ENCODE peak calls at places on chromosomes 3 and 15, in ten cellular contexts. S is SK-N-SH treated with all-trans-retinoic acid at 6 μM for 48 hours; K is psoas muscle; P is left cardiac atrium; U is upper lobe of right lung; Y is HCT116; N is activated T-cell treated with anti-CD3 and anti-CD28 coated beads, Interleukin-2, amount 50 U/mL, for 72 hours; F is mucosa of descending colon; G is T-cell; W is lower lobe of right lung. H is an unnamed sample.

GRCh38 chr3:47601310-47601709 is 22.6 kb upstream of the CSPG5 start:
- ATAC-seq in W (no peak), K (no peak), N (no peak), S (no peak), F (no peak), U (no peak), P (peak), G (no peak), Y (no peak), H (no peak)

GRCh38 chr15:76376029-76376428 is 39.5 kb downstream of the ISL2 start:
- ATAC-seq in F (no peak), K (no peak), P (no peak), G (no peak), S (no peak), Y (no peak), U (peak), W (peak), N (no peak), H (no peak)

GRCh38 chr3:188362405-188362831 is 208.5 kb downstream of the LPP start:
- ATAC-seq in N (peak), P (peak), W (no peak), G (no peak), S (peak), K (peak), U (peak), Y (peak), F (peak), H (peak)

GRCh38 chr15:41494922-41495735 is 1.5 kb downstream of the ITPKA start:
- ATAC-seq in P (no peak), G (no peak), F (peak), Y (no peak), U (no peak), S (no peak), K (no peak), W (peak), N (no peak), H (no peak)

GRCh38 chr3:187986514-187986934 is 167.4 kb upstream of the LPP start:
- ATAC-seq in K (peak), P (peak), U (peak), N (peak), Y (peak), S (peak), G (peak), W (peak), F (peak), H (peak)

GRCh38 chr15:69093614-69094013 is 66.8 kb upstream of the GLCE start:
- ATAC-seq in U (no peak), F (no peak), P (no peak), W (no peak), S (no peak), G (no peak), K (no peak), N (no peak), Y (no peak), H (no peak)

GRCh38 chr3:27325419-27325818 is 43.8 kb downstream of the NEK10 start:
- ATAC-seq in S (peak), N (no peak), P (no peak), W (no peak), G (no peak), Y (peak), U (peak), F (peak), K (no peak), H (no peak)

GRCh38 chr3:119301662-119302061 is 7.5 kb downstream of the ARHGAP31 start:
- ATAC-seq in G (no peak), S (no peak), Y (no peak), P (peak), F (peak), K (no peak), W (peak), U (peak), N (peak), H (peak)

GRCh38 chr15:90598053-90598577 is 68.4 kb downstream of the CRTC3 start:
- ATAC-seq in U (peak), K (peak), P (peak), F (peak), G (no peak), N (peak), Y (peak), W (peak), S (peak), H (peak)

GRCh38 chr3:9314796-9315195 is 48.1 kb upstream of the THUMPD3 start:
- ATAC-seq in W (no peak), S (no peak), F (peak), G (no peak), P (peak), K (no peak), N (no peak), U (no peak), Y (no peak), H (no peak)

GRCh38 chr15:74173545-74174215 is at the start of gene ISLR:
- ATAC-seq in N (no peak), Y (no peak), K (peak), U (peak), P (peak), S (peak), F (peak), W (peak), G (no peak), H (no peak)

GRCh38 chr3:190222360-190222759 is 99.9 kb downstream of the CLDN1 start:
- ATAC-seq in S (no peak), U (no peak), F (no peak), G (no peak), P (no peak), K (no peak), Y (no peak), N (no peak), W (no peak), H (no peak)

GRCh38 chr3:181772166-181772565 is 60.4 kb downstream of the SOX2 start:
- ATAC-seq in N (no peak), G (no peak), K (no peak), U (no peak), F (no peak), Y (no peak), P (no peak), S (no peak), W (no peak), H (no peak)

GRCh38 chr3:174202146-174202545 is 657.0 kb upstream of the NAALADL2 start:
- ATAC-seq in N (no peak), Y (no peak), S (no peak), W (no peak), K (no peak), G (no peak), P (peak), F (no peak), U (no peak), H (no peak)